ENCODE peak calls at places on chromosomes 6 and 20, in seven cellular contexts. X, J, B, E, K, G and R are unnamed samples.

GRCh38 chr6:155883741-155884140 is 428.1 kb upstream of the NOX3 start:
- DNase-seq in X (peak; percentile 81), J (no peak), B (no peak), E (no peak), K (no peak), G (no peak), R (no peak)

GRCh38 chr20:4555188-4555893 is 166.4 kb upstream of the PRND start:
- DNase-seq in X (peak; percentile 76), J (no peak), B (no peak), E (no peak), K (no peak), G (peak; percentile 41), R (no peak)

GRCh38 chr6:108651781-108652227 is 91.1 kb downstream of the FOXO3 start:
- DNase-seq in X (peak; percentile 92), J (no peak), B (no peak), E (no peak), K (no peak), G (no peak), R (no peak)

GRCh38 chr20:32108814-32109391 is 611 bp upstream of the TM9SF4 start:
- DNase-seq in X (no peak), J (no peak), B (no peak), E (no peak), K (no peak), G (no peak), R (no peak)

GRCh38 chr20:61628901-61629300 is 376.8 kb downstream of the CDH4 start:
- DNase-seq in X (no peak), J (no peak), B (no peak), E (no peak), K (no peak), G (no peak), R (no peak)

GRCh38 chr6:19415605-19416326 is 421.4 kb upstream of the ID4 start:
- DNase-seq in X (peak; percentile 81), J (no peak), B (no peak), E (no peak), K (no peak), G (peak; percentile 94), R (no peak)

GRCh38 chr20:1324598-1325172 is 4.3 kb downstream of the SDCBP2 start:
- DNase-seq in X (peak; percentile 73), J (no peak), B (peak; percentile 30), E (peak; percentile 18), K (peak; percentile 41), G (no peak), R (no peak)

GRCh38 chr6:129133770-129134192 is 250.8 kb downstream of the LAMA2 start:
- DNase-seq in X (peak; percentile 53), J (no peak), B (no peak), E (no peak), K (no peak), G (no peak), R (no peak)

GRCh38 chr6:9136141-9136865 is 701.0 kb upstream of the SLC35B3 start:
- DNase-seq in X (no peak), J (no peak), B (no peak), E (no peak), K (no peak), G (no peak), R (no peak)

GRCh38 chr6:148968636-148969270 is 221.9 kb downstream of the UST start:
- DNase-seq in X (peak; percentile 55), J (no peak), B (no peak), E (no peak), K (no peak), G (no peak), R (no peak)

GRCh38 chr6:105282801-105283585 is 103.2 kb upstream of the POPDC3 start:
- DNase-seq in X (no peak), J (no peak), B (no peak), E (no peak), K (no peak), G (peak; percentile 24), R (no peak)

GRCh38 chr6:138277835-138278234 is 59.5 kb upstream of the PBOV1 start:
- DNase-seq in X (no peak), J (no peak), B (no peak), E (no peak), K (no peak), G (no peak), R (no peak)

GRCh38 chr6:144480518-144480917 is 195.4 kb downstream of the UTRN start:
- DNase-seq in X (no peak), J (no peak), B (no peak), E (no peak), K (no peak), G (no peak), R (no peak)

GRCh38 chr6:73058736-73059135 is 166.6 kb downstream of the KHDC1L start:
- DNase-seq in X (peak; percentile 85), J (no peak), B (no peak), E (no peak), K (no peak), G (no peak), R (no peak)

GRCh38 chr6:106039836-106040592 is 46.1 kb upstream of the PRDM1 start:
- DNase-seq in X (no peak), J (no peak), B (no peak), E (no peak), K (no peak), G (no peak), R (no peak)

GRCh38 chr6:26003102-26003694 is 40.6 kb downstream of the TRIM38 start:
- DNase-seq in X (peak; percentile 14), J (peak; percentile 64), B (peak; percentile 38), E (no peak), K (peak; percentile 62), G (no peak), R (peak; percentile 44)

GRCh38 chr20:46179811-46180326 is 61.8 kb downstream of the CD40 start:
- DNase-seq in X (no peak), J (no peak), B (no peak), E (no peak), K (no peak), G (no peak), R (no peak)

GRCh38 chr6:170080169-170080827 is 210.6 kb downstream of the DLL1 start:
- DNase-seq in X (no peak), J (no peak), B (no peak), E (no peak), K (no peak), G (no peak), R (no peak)

GRCh38 chr6:37130704-37131103 is 39.2 kb upstream of the PIM1 start:
- DNase-seq in X (peak; percentile 42), J (no peak), B (no peak), E (no peak), K (peak; percentile 74), G (peak; percentile 80), R (no peak)

GRCh38 chr6:34223964-34224940 is 12.4 kb upstream of the HMGA1 start:
- DNase-seq in X (peak; percentile 83), J (peak; percentile 87), B (peak; percentile 90), E (peak; percentile 91), K (peak; percentile 94), G (peak; percentile 90), R (peak; percentile 93)

GRCh38 chr6:142915129-142915697 is 29.8 kb downstream of the HIVEP2 start:
- DNase-seq in X (no peak), J (no peak), B (no peak), E (no peak), K (no peak), G (no peak), R (no peak)

GRCh38 chr20:6127825-6128224 is 5.0 kb upstream of the FERMT1 start:
- DNase-seq in X (no peak), J (no peak), B (no peak), E (no peak), K (no peak), G (no peak), R (no peak)

GRCh38 chr6:167717455-167717854 is 109.3 kb upstream of the AFDN start:
- DNase-seq in X (no peak), J (no peak), B (no peak), E (no peak), K (peak; percentile 17), G (no peak), R (no peak)

GRCh38 chr6:4603291-4603690 is 172.9 kb upstream of the CDYL start:
- DNase-seq in X (peak; percentile 96), J (no peak), B (no peak), E (no peak), K (no peak), G (peak; percentile 46), R (no peak)

GRCh38 chr6:70956451-70957283 is at the start of gene B3GAT2:
- DNase-seq in X (peak; percentile 5), J (no peak), B (no peak), E (no peak), K (no peak), G (no peak), R (peak; percentile 3)

GRCh38 chr6:147603392-147604081 is 95.0 kb downstream of the SAMD5 start:
- DNase-seq in X (no peak), J (no peak), B (no peak), E (no peak), K (no peak), G (no peak), R (no peak)

GRCh38 chr20:61131944-61132343 is 120.1 kb upstream of the CDH4 start:
- DNase-seq in X (no peak), J (no peak), B (no peak), E (no peak), K (no peak), G (no peak), R (no peak)

GRCh38 chr6:136846046-136846445 is 23.7 kb downstream of the PEX7 start:
- DNase-seq in X (peak; percentile 24), J (peak; percentile 58), B (peak; percentile 3), E (no peak), K (no peak), G (peak; percentile 50), R (peak; percentile 11)

GRCh38 chr6:149364558-149364957 is 35.5 kb upstream of the SUMO4 start:
- DNase-seq in X (no peak), J (no peak), B (no peak), E (no peak), K (no peak), G (no peak), R (no peak)

GRCh38 chr20:50574586-50574985 is 64.4 kb downstream of the PTPN1 start:
- DNase-seq in X (no peak), J (no peak), B (no peak), E (no peak), K (no peak), G (no peak), R (no peak)

GRCh38 chr20:1911536-1911935 is 16.3 kb downstream of the SIRPA start:
- DNase-seq in X (no peak), J (no peak), B (no peak), E (no peak), K (no peak), G (no peak), R (no peak)

GRCh38 chr6:44086931-44087574 is 40.2 kb downstream of the MRPL14 start:
- DNase-seq in X (no peak), J (no peak), B (no peak), E (no peak), K (no peak), G (no peak), R (no peak)

GRCh38 chr20:41048475-41049242 is 20.0 kb downstream of the TOP1 start:
- DNase-seq in X (no peak), J (no peak), B (no peak), E (no peak), K (no peak), G (no peak), R (peak; percentile 28)

GRCh38 chr20:17605131-17605660 is 35.3 kb downstream of the DSTN start:
- DNase-seq in X (no peak), J (no peak), B (no peak), E (no peak), K (no peak), G (peak; percentile 82), R (no peak)

GRCh38 chr20:34615477-34615876 is 57.0 kb downstream of the MAP1LC3A start:
- DNase-seq in X (peak; percentile 23), J (no peak), B (no peak), E (no peak), K (no peak), G (no peak), R (no peak)

GRCh38 chr6:51495806-51496380 is 591.5 kb downstream of the PKHD1 start:
- DNase-seq in X (no peak), J (no peak), B (no peak), E (no peak), K (no peak), G (no peak), R (no peak)

GRCh38 chr20:24109008-24109407 is 120.4 kb upstream of the GGTLC1 start:
- DNase-seq in X (no peak), J (no peak), B (no peak), E (no peak), K (no peak), G (no peak), R (no peak)

GRCh38 chr6:43951063-43951755 is 176.0 kb downstream of the MRPL14 start:
- DNase-seq in X (no peak), J (no peak), B (no peak), E (no peak), K (peak; percentile 80), G (peak; percentile 44), R (no peak)